ENCODE peak calls at places on chromosome 2, in seven cellular contexts. A is heart left ventricle, T is HL-60, W is cardiac fibroblast, U is Calu3, D is lung, B is BE2C. L is an unnamed sample.

GRCh38 chr2:20957745-20958144 is 86.1 kb downstream of the APOB start:
- DNase-seq in D (no peak), U (no peak), A (no peak), B (no peak), W (no peak), T (no peak), L (no peak)

GRCh38 chr2:101770672-101771071 is 73.2 kb downstream of the MAP4K4 start:
- DNase-seq in T (peak), D (no peak), W (peak), U (peak), B (peak), A (no peak), L (no peak)

GRCh38 chr2:222993920-222994650 is 57.9 kb upstream of the KCNE4 start:
- DNase-seq in D (peak), T (no peak), A (peak), B (peak), U (no peak), W (peak), L (no peak)

GRCh38 chr2:62383843-62384242 is 122.2 kb downstream of the TMEM17 start:
- DNase-seq in W (no peak), B (no peak), T (no peak), U (no peak), A (no peak), D (no peak), L (no peak)

GRCh38 chr2:178845565-178846457 is 38.6 kb upstream of the TTN start:
- DNase-seq in B (no peak), A (no peak), D (no peak), U (no peak), W (peak), T (no peak), L (no peak)

GRCh38 chr2:493278-493677 is 183.9 kb downstream of the TMEM18 start:
- DNase-seq in W (no peak), U (no peak), A (no peak), D (no peak), T (no peak), B (no peak), L (no peak)

GRCh38 chr2:26770986-26771586 is 7.0 kb downstream of the SLC35F6 start:
- DNase-seq in B (peak), W (peak), T (no peak), D (peak), U (peak), A (peak), L (peak)

GRCh38 chr2:232343816-232344215 is 34.7 kb upstream of the ALPP start:
- DNase-seq in U (no peak), B (no peak), A (no peak), W (no peak), T (no peak), D (no peak), L (peak)

GRCh38 chr2:227627769-227628168 is 10.5 kb downstream of the SCYGR4 start:
- DNase-seq in A (no peak), T (no peak), U (no peak), B (no peak), D (no peak), W (no peak), L (no peak)

GRCh38 chr2:406876-407275 is 119.0 kb upstream of the ALKAL2 start:
- DNase-seq in U (no peak), A (no peak), T (no peak), B (no peak), D (no peak), W (no peak), L (no peak)

GRCh38 chr2:173881466-173881865 is 83.7 kb downstream of the SP3 start:
- DNase-seq in T (peak), D (no peak), B (peak), W (peak), U (no peak), A (no peak), L (no peak)

GRCh38 chr2:37232131-37232933 is 874 bp downstream of the NDUFAF7 start:
- DNase-seq in A (no peak), T (no peak), B (peak), D (no peak), U (peak), W (peak), L (no peak)

GRCh38 chr2:1231664-1232063 is 181.6 kb upstream of the TPO start:
- DNase-seq in B (no peak), W (no peak), U (no peak), T (no peak), A (no peak), D (no peak), L (no peak)

GRCh38 chr2:135909976-135910375 is 33.7 kb upstream of the MCM6 start:
- DNase-seq in D (no peak), B (no peak), T (no peak), W (peak), U (no peak), A (no peak), L (no peak)

GRCh38 chr2:128354731-128355470 is 36.2 kb upstream of the HS6ST1 start:
- DNase-seq in U (no peak), A (no peak), B (no peak), D (peak), W (peak), T (no peak), L (no peak)

GRCh38 chr2:3025261-3025660 is 352.4 kb downstream of the EIPR1 start:
- DNase-seq in U (no peak), D (no peak), B (no peak), T (no peak), W (no peak), A (no peak), L (no peak)

GRCh38 chr2:190044866-190045265 is 17.7 kb downstream of the MSTN start:
- DNase-seq in D (no peak), A (no peak), B (no peak), W (no peak), T (no peak), U (no peak), L (no peak)

GRCh38 chr2:146523218-146523617 is 1321.6 kb upstream of the ACVR2A start:
- DNase-seq in U (no peak), W (peak), T (no peak), D (no peak), B (no peak), A (no peak), L (no peak)

GRCh38 chr2:150548527-150548926 is 61.1 kb upstream of the RND3 start:
- DNase-seq in T (no peak), A (no peak), U (no peak), B (peak), W (no peak), D (no peak), L (no peak)
- TF ChIP-seq CTCF in T (peak), A (no peak), U (no peak), B (peak), W (peak), D (no peak), L (peak)

GRCh38 chr2:28168376-28168775 is 224.3 kb upstream of the FOSL2 start:
- DNase-seq in D (no peak), B (no peak), A (no peak), U (no peak), W (no peak), T (no peak), L (no peak)
- TF ChIP-seq CTCF in D (no peak), B (no peak), A (no peak), U (no peak), W (no peak), T (no peak), L (no peak)

GRCh38 chr2:219851169-219851568 is 223.7 kb downstream of the SLC4A3 start:
- DNase-seq in W (no peak), U (no peak), B (no peak), A (no peak), T (no peak), D (no peak), L (no peak)
- TF ChIP-seq CTCF in W (no peak), U (no peak), B (no peak), A (no peak), T (no peak), D (no peak), L (no peak)

GRCh38 chr2:166632616-166633015 is 138.6 kb upstream of the SCN7A start:
- DNase-seq in B (peak), W (peak), A (no peak), D (no peak), T (no peak), U (peak), L (no peak)
- TF ChIP-seq CTCF in B (no peak), W (no peak), A (no peak), D (no peak), T (no peak), U (no peak), L (no peak)

GRCh38 chr2:129813404-129813803 is 166.1 kb upstream of the RAB6C start:
- DNase-seq in D (no peak), U (no peak), B (no peak), T (no peak), A (no peak), W (no peak), L (no peak)
- TF ChIP-seq CTCF in D (no peak), U (no peak), B (peak), T (no peak), A (no peak), W (no peak), L (no peak)

DNA sequence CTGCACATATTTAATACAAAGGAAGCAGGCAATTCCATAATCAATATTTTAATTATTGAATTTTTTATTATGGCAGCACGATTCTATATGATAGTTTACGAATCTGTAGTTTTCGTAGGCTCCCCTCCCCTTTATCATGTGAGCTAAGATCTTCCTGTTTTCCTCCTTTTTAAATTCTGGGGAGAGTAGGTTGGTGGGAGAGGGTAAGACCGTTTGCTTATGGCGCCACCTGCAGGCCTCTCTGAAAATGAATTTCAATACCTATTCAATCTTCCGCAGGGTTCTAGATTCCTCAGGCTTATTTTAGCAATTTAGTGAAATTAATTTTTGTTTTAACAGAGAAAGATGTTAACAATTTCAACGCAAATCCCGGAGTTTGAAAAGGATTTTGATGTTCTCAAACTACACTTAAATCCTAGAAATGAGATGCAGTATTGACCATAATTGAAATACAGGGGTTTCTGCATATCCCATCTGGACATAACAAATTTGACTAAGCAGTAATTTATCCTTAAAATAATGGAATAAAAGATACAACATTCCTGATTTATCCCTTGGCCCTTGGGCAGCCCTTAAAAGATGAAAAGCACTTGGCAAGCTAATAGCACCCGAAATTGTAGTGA is 12.8 kb upstream of the GBX2 start:
- DNase-seq in D (no peak), A (no peak), U (peak), B (peak), T (peak), W (peak), L (no peak)
- TF ChIP-seq CTCF in D (peak), A (peak), U (peak), B (peak), T (peak), W (peak), L (peak)

DNA sequence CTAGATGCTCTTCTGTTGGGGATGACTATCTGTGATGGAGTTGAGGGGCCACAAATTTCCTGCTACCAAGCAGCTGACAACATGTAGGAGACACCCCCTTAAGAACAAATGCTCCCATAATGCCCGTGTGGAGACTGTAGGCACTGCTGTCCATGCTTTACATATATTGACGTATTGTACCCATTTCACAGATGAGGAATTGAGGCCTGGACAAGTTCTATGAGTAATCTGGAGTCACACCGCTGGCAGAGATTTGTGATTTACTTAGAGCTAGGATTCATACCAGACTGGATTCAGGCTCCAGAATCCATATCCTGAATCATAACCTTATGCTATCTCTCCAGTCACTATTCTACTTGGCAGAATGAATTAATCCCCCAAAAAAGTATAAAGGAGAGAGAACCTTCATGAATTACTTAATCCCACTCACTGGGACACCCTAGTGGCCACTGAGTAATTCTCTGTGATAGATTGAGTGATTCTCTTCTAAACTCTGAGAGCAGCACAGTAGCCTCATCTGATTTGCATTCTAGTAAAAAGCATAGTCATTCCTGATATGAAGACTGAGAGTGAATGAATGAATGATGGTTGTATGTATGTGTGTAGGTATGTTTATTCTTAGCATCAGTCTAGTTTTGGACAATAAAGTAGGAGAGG is 460.7 kb upstream of the MEIS1 start:
- DNase-seq in A (no peak), B (no peak), D (no peak), T (no peak), U (no peak), W (no peak), L (no peak)
- TF ChIP-seq CTCF in A (no peak), B (peak), D (no peak), T (no peak), U (no peak), W (no peak), L (peak)

GRCh38 chr2:45938649-45939511 is 287.4 kb downstream of the PRKCE start:
- DNase-seq in A (peak), U (peak), B (peak), W (peak), T (no peak), D (peak), L (no peak)
- TF ChIP-seq CTCF in A (no peak), U (no peak), B (no peak), W (no peak), T (no peak), D (no peak), L (no peak)

GRCh38 chr2:241289597-241289996 is 25.9 kb downstream of the HDLBP start:
- DNase-seq in W (no peak), U (no peak), T (no peak), B (no peak), A (no peak), D (no peak), L (no peak)
- TF ChIP-seq CTCF in W (no peak), U (no peak), T (no peak), B (no peak), A (no peak), D (no peak), L (no peak)